ENCODE peak calls at places on chromosome X, in nine cellular contexts. S is cardiac muscle cell; E is M059J; J is AG08395; N is HS-5; Q is SJSA1; F is GM18507; I is activated T-helper 1 cell treated with Interleukin-2 at 50 U/mL for 16 hours; U is activated CD8-positive, alpha-beta memory T cell treated with anti-CD3 and anti-CD28 coated beads for 1 hour. T is an unnamed sample.

GRCh38 chrX:3585719-3586118 is 127.7 kb downstream of the PRKX start:
- DNase-seq in E (no peak), J (no peak), U (no peak), I (no peak), S (no peak), Q (no peak), N (no peak), F (no peak), T (no peak)

GRCh38 chrX:12741416-12741815 is 49.8 kb upstream of the PRPS2 start:
- DNase-seq in U (no peak), N (no peak), S (no peak), Q (no peak), E (peak), F (no peak), I (no peak), J (no peak), T (peak)

GRCh38 chrX:38426785-38427184 is 74.4 kb downstream of the OTC start:
- DNase-seq in S (peak), F (no peak), E (peak), I (no peak), N (no peak), U (no peak), Q (no peak), J (no peak), T (no peak)

GRCh38 chrX:121876316-121876715 is 828.9 kb downstream of the GLUD2 start:
- DNase-seq in J (peak), S (peak), N (peak), E (peak), F (no peak), I (no peak), Q (peak), U (no peak), T (no peak)

GRCh38 chrX:118240359-118240758 is 105.5 kb upstream of the WDR44 start:
- DNase-seq in S (peak), I (no peak), F (no peak), E (no peak), U (no peak), J (no peak), N (no peak), Q (no peak), T (no peak)

GRCh38 chrX:104510801-104511200 is 55.2 kb upstream of the IL1RAPL2 start:
- DNase-seq in S (no peak), U (no peak), J (no peak), Q (no peak), N (no peak), F (no peak), E (no peak), I (no peak), T (no peak)

GRCh38 chrX:16143968-16144367 is 20.6 kb downstream of the GRPR start:
- DNase-seq in Q (no peak), U (no peak), J (no peak), E (no peak), S (no peak), N (no peak), F (no peak), I (no peak), T (no peak)

GRCh38 chrX:121010218-121010617 is 24.7 kb upstream of the CT47A1 start:
- DNase-seq in I (no peak), Q (no peak), S (peak), U (no peak), N (no peak), F (no peak), E (peak), J (no peak), T (no peak)

GRCh38 chrX:66014084-66014483 is 25.8 kb downstream of the VSIG4 start:
- DNase-seq in E (no peak), I (no peak), J (no peak), U (no peak), Q (no peak), F (no peak), N (no peak), S (no peak), T (no peak)

GRCh38 chrX:22126311-22126710 is 94.2 kb downstream of the PHEX start:
- DNase-seq in U (no peak), E (peak), F (no peak), J (no peak), I (no peak), N (no peak), S (no peak), Q (no peak), T (no peak)

GRCh38 chrX:111103246-111103645 is 7.3 kb downstream of the PAK3 start:
- DNase-seq in S (no peak), E (no peak), U (no peak), F (no peak), Q (no peak), N (no peak), I (no peak), J (no peak), T (no peak)

GRCh38 chrX:110087485-110088356 is 84.8 kb downstream of the TMEM164 start:
- DNase-seq in I (no peak), U (no peak), N (peak), E (peak), Q (peak), J (peak), S (peak), F (no peak), T (peak)

GRCh38 chrX:54994668-54995452 is 872 bp upstream of the PFKFB1 start:
- DNase-seq in Q (no peak), N (no peak), I (no peak), U (no peak), S (no peak), F (no peak), E (no peak), J (no peak), T (no peak)

GRCh38 chrX:103651374-103651773 is 22.6 kb downstream of the TCEAL1 start:
- DNase-seq in I (no peak), S (no peak), E (no peak), N (no peak), Q (no peak), J (no peak), F (no peak), U (no peak), T (no peak)

GRCh38 chrX:12441376-12442128 is 303.3 kb downstream of the FRMPD4 start:
- DNase-seq in F (no peak), U (no peak), Q (peak), I (no peak), J (peak), S (peak), N (peak), E (peak), T (peak)

GRCh38 chrX:12013220-12013619 is 125.1 kb upstream of the FRMPD4 start:
- DNase-seq in E (peak), J (peak), N (no peak), Q (peak), I (no peak), F (no peak), U (no peak), S (peak), T (no peak)